ENCODE peak calls at places on chromosome 17, in six cellular contexts. R is dorsolateral prefrontal cortex, C is IMR-90, M is Peyer's patch, L is H9, P is esophagus squamous epithelium. W is an unnamed sample.

GRCh38 chr17:42236760-42237159 is 39.4 kb downstream of the STAT5B start:
- DNase-seq in R (no peak), C (no peak), M (no peak), L (no peak), P (no peak), W (no peak)

GRCh38 chr17:43572368-43572980 is 26.3 kb upstream of the ETV4 start:
- DNase-seq in R (no peak), C (peak; percentile 19), M (no peak), L (no peak), P (no peak), W (no peak)

GRCh38 chr17:64736804-64737492 is 74.8 kb upstream of the SMURF2 start:
- DNase-seq in R (no peak), C (peak; percentile 72), M (peak; percentile 79), L (peak; percentile 57), P (no peak), W (no peak)

GRCh38 chr17:27379863-27380533 is 76.2 kb upstream of the KSR1 start:
- DNase-seq in R (peak; percentile 45), C (peak; percentile 43), M (peak; percentile 60), L (no peak), P (no peak), W (peak; percentile 83)

GRCh38 chr17:17565471-17566365 is 25.8 kb downstream of the PEMT start:
- DNase-seq in R (no peak), C (no peak), M (no peak), L (no peak), P (no peak), W (no peak)

GRCh38 chr17:40956401-40957254 is 10.1 kb downstream of the KRT39 start:
- DNase-seq in R (no peak), C (peak; percentile 100), M (no peak), L (no peak), P (no peak), W (no peak)

GRCh38 chr17:40559016-40559853 is 6.0 kb downstream of the CCR7 start:
- DNase-seq in R (no peak), C (no peak), M (peak; percentile 44), L (peak; percentile 27), P (no peak), W (peak; percentile 59)

GRCh38 chr17:37299257-37299985 is 76.4 kb upstream of the C17orf78 start:
- DNase-seq in R (no peak), C (no peak), M (no peak), L (no peak), P (no peak), W (no peak)

GRCh38 chr17:29855686-29856085 is 74.3 kb downstream of the SSH2 start:
- DNase-seq in R (no peak), C (peak; percentile 75), M (no peak), L (no peak), P (no peak), W (no peak)

GRCh38 chr17:33292981-33293867 is at the start of gene ASIC2:
- DNase-seq in R (no peak), C (peak; percentile 4), M (peak; percentile 52), L (peak; percentile 78), P (no peak), W (peak; percentile 67)

GRCh38 chr17:38415250-38416194 is 12.7 kb upstream of the ARHGAP23 start:
- DNase-seq in R (no peak), C (peak; percentile 69), M (no peak), L (peak; percentile 89), P (no peak), W (no peak)

GRCh38 chr17:45841883-45842525 is 2.7 kb upstream of the SPPL2C start:
- DNase-seq in R (no peak), C (no peak), M (no peak), L (no peak), P (no peak), W (no peak)

GRCh38 chr17:11290814-11291213 is 49.8 kb downstream of the SHISA6 start:
- DNase-seq in R (no peak), C (no peak), M (no peak), L (no peak), P (no peak), W (no peak)

GRCh38 chr17:50904522-50905459 is 38.6 kb upstream of the TOB1 start:
- DNase-seq in R (no peak), C (no peak), M (peak; percentile 67), L (no peak), P (no peak), W (peak; percentile 61)

GRCh38 chr17:68821860-68822693 is 133.1 kb downstream of the ABCA8 start:
- DNase-seq in R (no peak), C (peak; percentile 94), M (no peak), L (no peak), P (no peak), W (no peak)

GRCh38 chr17:69634844-69635243 is 220.3 kb downstream of the MAP2K6 start:
- DNase-seq in R (no peak), C (no peak), M (no peak), L (no peak), P (no peak), W (no peak)

GRCh38 chr17:35716897-35717839 is 14.3 kb upstream of the RASL10B start:
- DNase-seq in R (no peak), C (peak; percentile 9), M (no peak), L (no peak), P (no peak), W (peak; percentile 38)

GRCh38 chr17:29010586-29010985 is 4.8 kb upstream of the SEZ6 start:
- DNase-seq in R (no peak), C (no peak), M (no peak), L (no peak), P (no peak), W (no peak)

GRCh38 chr17:28758411-28759121 is 14.8 kb downstream of the TRAF4 start:
- DNase-seq in R (peak; percentile 24), C (no peak), M (peak; percentile 45), L (no peak), P (no peak), W (no peak)

GRCh38 chr17:64020068-64020766 is at the start of gene ICAM2:
- DNase-seq in R (no peak), C (no peak), M (peak; percentile 96), L (no peak), P (peak; percentile 38), W (peak; percentile 68)

GRCh38 chr17:81518113-81518784 is 5.7 kb upstream of the ACTG1 start:
- DNase-seq in R (no peak), C (no peak), M (peak; percentile 49), L (peak; percentile 73), P (no peak), W (no peak)

GRCh38 chr17:82876602-82877391 is 37.0 kb upstream of the ZNF750 start:
- DNase-seq in R (peak; percentile 78), C (peak; percentile 78), M (peak; percentile 67), L (peak; percentile 69), P (no peak), W (peak; percentile 92)
- TF ChIP-seq CTCF in R (peak; percentile 54), C (peak; percentile 59), M (no peak), L (peak; percentile 33), P (peak; percentile 56), W (peak; percentile 50)

GRCh38 chr17:48726916-48727286 is 1.6 kb downstream of the HOXB13 start:
- DNase-seq in R (no peak), C (no peak), M (no peak), L (no peak), P (no peak), W (no peak)

GRCh38 chr17:48727415-48728175 is 955 bp downstream of the HOXB13 start:
- DNase-seq in R (no peak), C (no peak), M (no peak), L (no peak), P (no peak), W (no peak)

GRCh38 chr17:48725294-48726064 is 2.5 kb downstream of the PRAC2 start:
- DNase-seq in R (no peak), C (no peak), M (no peak), L (no peak), P (no peak), W (no peak)

GRCh38 chr17:48725005-48725293 is 2.0 kb downstream of the PRAC2 start:
- DNase-seq in R (no peak), C (no peak), M (no peak), L (no peak), P (no peak), W (no peak)

GRCh38 chr17:48726182-48726915 is 2.2 kb downstream of the HOXB13 start:
- DNase-seq in R (no peak), C (no peak), M (no peak), L (no peak), P (no peak), W (no peak)
- H3K27ac ChIP-seq in R (no peak overlapping the region), C (no peak overlapping the region), M (no peak overlapping the region), L (no peak overlapping the region), P (no peak overlapping the region), W (no peak overlapping the region)

GRCh38 chr17:75922173-75922961 is 17.7 kb upstream of the MRPL38 start:
- DNase-seq in R (no peak), C (no peak), M (no peak), L (no peak), P (no peak), W (no peak)
- TF ChIP-seq CTCF in R (no peak), C (no peak), M (no peak), L (no peak), P (no peak), W (no peak)

GRCh38 chr17:61362396-61362795 is 37.2 kb upstream of the TBX2 start:
- DNase-seq in R (no peak), C (no peak), M (no peak), L (no peak), P (no peak), W (no peak)
- H3K27ac ChIP-seq in R (no peak overlapping the region), C (no peak overlapping the region), M (no peak overlapping the region), L (no peak overlapping the region), P (no peak overlapping the region), W (no peak overlapping the region)

GRCh38 chr17:2331303-2331702 is 5.0 kb downstream of the TSR1 start:
- DNase-seq in R (no peak), C (no peak), M (no peak), L (no peak), P (no peak), W (no peak)

GRCh38 chr17:2335726-2336214 is 487 bp downstream of the TSR1 start:
- DNase-seq in R (peak; percentile 29), C (no peak), M (no peak), L (no peak), P (no peak), W (no peak)

GRCh38 chr17:2337811-2338657 is 733 bp downstream of the SGSM2 start:
- DNase-seq in R (peak; percentile 47), C (peak; percentile 44), M (peak; percentile 77), L (peak; percentile 70), P (no peak), W (peak; percentile 61)

GRCh38 chr17:2337152-2337810 is at the start of gene SGSM2:
- DNase-seq in R (no peak), C (peak; percentile 34), M (peak; percentile 78), L (peak; percentile 62), P (no peak), W (peak; percentile 54)

DNA sequence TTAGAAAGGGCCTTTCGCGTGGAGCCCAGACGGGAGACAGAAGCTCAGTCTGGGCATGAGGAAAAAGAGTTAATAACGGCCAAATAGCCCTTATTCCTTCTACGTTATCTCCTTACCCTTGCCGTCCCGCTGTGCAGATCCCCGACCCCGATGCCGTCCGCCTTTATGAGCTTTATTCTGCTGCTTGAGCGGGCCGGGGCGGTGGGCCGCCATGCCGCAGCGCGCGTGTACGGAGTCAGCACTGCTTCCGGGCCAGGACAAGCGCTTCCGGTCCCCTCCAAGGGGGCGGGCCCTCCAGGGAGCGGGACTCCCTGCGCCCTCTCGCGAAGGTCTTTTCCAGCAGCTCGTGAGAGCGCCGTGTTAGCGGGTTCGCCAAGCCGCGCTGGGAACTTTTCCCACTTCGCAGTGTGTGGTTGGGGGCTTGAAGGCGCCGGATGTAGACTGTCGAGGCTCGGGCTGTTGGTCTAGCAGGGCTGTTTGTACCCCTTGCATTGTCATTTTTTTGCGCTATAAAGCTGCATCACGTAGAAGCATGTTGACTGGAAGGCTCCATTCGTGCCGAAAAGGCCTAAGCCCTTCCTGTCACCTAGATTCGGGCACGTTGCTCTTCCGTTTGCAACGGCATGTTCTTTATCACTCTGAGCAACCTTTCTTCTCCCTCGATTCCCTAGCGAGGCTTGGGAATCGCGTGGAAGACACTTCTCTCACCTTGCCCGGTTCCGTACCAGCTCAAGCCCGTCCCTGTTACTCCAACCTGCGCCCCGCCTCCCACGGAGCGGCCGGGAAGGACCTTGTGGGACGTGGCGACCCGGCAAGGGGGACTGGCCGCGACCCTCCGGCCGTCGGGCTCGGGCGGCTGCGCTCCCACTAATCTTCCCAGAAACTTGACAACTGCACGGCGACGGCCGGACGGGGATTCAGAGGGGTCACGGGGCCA is at the start of gene TSR1:
- DNase-seq in R (peak; percentile 89), C (peak; percentile 88), M (peak; percentile 95), L (peak; percentile 96), P (peak; percentile 26), W (peak; percentile 94)
- TF ChIP-seq CTCF in R (peak; percentile 61), C (peak; percentile 30), M (no peak), L (peak; percentile 25), P (peak; percentile 20), W (no peak)

W was measured in tibial artery.